ENCODE peak calls at places on chromosome 9, in four cellular contexts. One of them, this sample, is unnamed.

GRCh38 chr9:22142681-22143080 is 133.6 kb upstream of the CDKN2B start:
- DNase-seq in K562: no peak
- DNase-seq in GM12878: no peak
- DNase-seq in SK-N-SH: no peak
- DNase-seq in this sample: no peak

GRCh38 chr9:122056484-122056883 is 36.6 kb downstream of the TTLL11 start:
- DNase-seq in K562: peak
- DNase-seq in GM12878: no peak
- DNase-seq in SK-N-SH: no peak
- DNase-seq in this sample: peak

GRCh38 chr9:129202613-129203555 is 24.8 kb upstream of the IER5L start:
- DNase-seq in K562: peak
- DNase-seq in GM12878: no peak
- DNase-seq in SK-N-SH: peak
- DNase-seq in this sample: peak

GRCh38 chr9:9753266-9753665 is 859.5 kb downstream of the PTPRD start:
- DNase-seq in K562: no peak
- DNase-seq in GM12878: no peak
- DNase-seq in SK-N-SH: no peak
- DNase-seq in this sample: no peak

GRCh38 chr9:128920381-128921058 is at the start of gene PHYHD1:
- DNase-seq in K562: no peak
- DNase-seq in GM12878: no peak
- DNase-seq in SK-N-SH: no peak
- DNase-seq in this sample: no peak

GRCh38 chr9:64773491-64773931 is 511.5 kb downstream of the FOXD4L5 start:
- DNase-seq in K562: peak
- DNase-seq in GM12878: no peak
- DNase-seq in SK-N-SH: peak
- DNase-seq in this sample: no peak

GRCh38 chr9:120914953-120915352 is 11.6 kb downstream of the TRAF1 start:
- DNase-seq in K562: no peak
- DNase-seq in GM12878: no peak
- DNase-seq in SK-N-SH: no peak
- DNase-seq in this sample: no peak

GRCh38 chr9:118992813-118993747 is 376.2 kb downstream of the BRINP1 start:
- DNase-seq in K562: no peak
- DNase-seq in GM12878: no peak
- DNase-seq in SK-N-SH: no peak
- DNase-seq in this sample: no peak

GRCh38 chr9:130680836-130681768 is 12.5 kb upstream of the EXOSC2 start:
- DNase-seq in K562: peak
- DNase-seq in GM12878: no peak
- DNase-seq in SK-N-SH: peak
- DNase-seq in this sample: peak

GRCh38 chr9:103397868-103398600 is 402.9 kb downstream of the CYLC2 start:
- DNase-seq in K562: peak
- DNase-seq in GM12878: no peak
- DNase-seq in SK-N-SH: peak
- DNase-seq in this sample: peak

GRCh38 chr9:124894741-124895170 is 32.8 kb downstream of the ARPC5L start:
- DNase-seq in K562: no peak
- DNase-seq in GM12878: no peak
- DNase-seq in SK-N-SH: no peak
- DNase-seq in this sample: peak

GRCh38 chr9:95067888-95068287 is 249.6 kb downstream of the FANCC start:
- DNase-seq in K562: no peak
- DNase-seq in GM12878: no peak
- DNase-seq in SK-N-SH: no peak
- DNase-seq in this sample: no peak

GRCh38 chr9:97292200-97292599 is 15.3 kb upstream of the CCDC180 start:
- DNase-seq in K562: no peak
- DNase-seq in GM12878: no peak
- DNase-seq in SK-N-SH: no peak
- DNase-seq in this sample: no peak

GRCh38 chr9:91117959-91118651 is 243.6 kb downstream of the AUH start:
- DNase-seq in K562: no peak
- DNase-seq in GM12878: no peak
- DNase-seq in SK-N-SH: no peak
- DNase-seq in this sample: no peak

GRCh38 chr9:116377179-116377790 is 223.7 kb downstream of the PAPPA start:
- DNase-seq in K562: no peak
- DNase-seq in GM12878: no peak
- DNase-seq in SK-N-SH: no peak
- DNase-seq in this sample: no peak

GRCh38 chr9:96020300-96020821 is 144.9 kb downstream of the ERCC6L2 start:
- DNase-seq in K562: no peak
- DNase-seq in GM12878: no peak
- DNase-seq in SK-N-SH: no peak
- DNase-seq in this sample: no peak

GRCh38 chr9:136804509-136805206 is 3.1 kb upstream of the RABL6 start:
- DNase-seq in K562: no peak
- DNase-seq in GM12878: no peak
- DNase-seq in SK-N-SH: no peak
- DNase-seq in this sample: no peak

GRCh38 chr9:24044576-24044975 is 218.5 kb upstream of the ELAVL2 start:
- DNase-seq in K562: no peak
- DNase-seq in GM12878: peak
- DNase-seq in SK-N-SH: no peak
- DNase-seq in this sample: no peak

GRCh38 chr9:104808030-104808614 is 44.2 kb downstream of the NIPSNAP3B start:
- DNase-seq in K562: no peak
- DNase-seq in GM12878: no peak
- DNase-seq in SK-N-SH: peak
- DNase-seq in this sample: no peak

GRCh38 chr9:79664375-79664825 is 92.6 kb downstream of the TLE4 start:
- DNase-seq in K562: no peak
- DNase-seq in GM12878: no peak
- DNase-seq in SK-N-SH: no peak
- DNase-seq in this sample: no peak

GRCh38 chr9:92720209-92720765 is 44.3 kb downstream of the BICD2 start:
- DNase-seq in K562: no peak
- DNase-seq in GM12878: no peak
- DNase-seq in SK-N-SH: no peak
- DNase-seq in this sample: no peak

GRCh38 chr9:92722386-92723298 is 42.0 kb downstream of the BICD2 start:
- DNase-seq in K562: no peak
- DNase-seq in GM12878: no peak
- DNase-seq in SK-N-SH: no peak
- DNase-seq in this sample: no peak

GRCh38 chr9:92723299-92723625 is 41.4 kb downstream of the BICD2 start:
- DNase-seq in K562: no peak
- DNase-seq in GM12878: no peak
- DNase-seq in SK-N-SH: no peak
- DNase-seq in this sample: no peak

GRCh38 chr9:92720807-92721535 is 43.7 kb downstream of the BICD2 start:
- DNase-seq in K562: no peak
- DNase-seq in GM12878: no peak
- DNase-seq in SK-N-SH: no peak
- DNase-seq in this sample: no peak

DNA sequence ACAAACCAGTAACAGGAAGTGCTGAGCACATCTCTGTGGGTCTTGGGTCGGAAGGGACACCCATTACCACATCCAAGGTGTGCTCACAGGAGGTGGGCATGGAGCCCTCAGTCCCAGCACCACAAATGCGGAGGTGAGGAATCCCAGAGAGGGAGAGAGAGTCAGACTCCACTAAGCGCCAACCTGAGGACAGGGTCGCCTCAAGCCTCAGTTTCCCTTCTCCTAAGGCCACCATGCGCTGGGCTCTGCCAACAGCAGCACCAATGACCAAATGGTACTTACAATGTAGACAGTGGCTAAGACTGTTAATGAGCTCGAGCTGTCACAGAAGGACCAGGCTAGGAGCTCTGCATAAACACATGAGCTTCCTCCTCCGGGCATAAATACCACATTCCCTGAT is 43.1 kb downstream of the BICD2 start:
- DNase-seq in K562: no peak
- DNase-seq in GM12878: no peak
- DNase-seq in SK-N-SH: no peak
- DNase-seq in this sample: no peak
- TF ChIP-seq USF2 in K562: no peak
- TF ChIP-seq USF2 in GM12878: no peak
- TF ChIP-seq USF2 in SK-N-SH: no peak
- TF ChIP-seq USF2 in this sample: no peak

DNA sequence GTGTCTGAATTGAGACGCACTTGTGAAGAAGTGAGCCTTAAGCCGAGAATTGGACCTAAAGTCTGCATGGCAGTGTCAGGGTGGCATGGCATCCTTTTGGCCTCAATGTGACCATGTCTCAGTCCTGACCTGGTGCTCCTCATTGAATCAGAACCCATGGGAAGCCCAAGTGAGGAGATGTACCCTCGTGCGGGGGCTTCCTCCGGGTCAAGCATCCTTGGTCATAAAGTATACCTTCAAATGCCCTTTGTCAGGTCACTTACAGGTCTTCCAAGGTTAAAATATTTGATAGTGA is 202.2 kb downstream of the GADD45G start:
- DNase-seq in K562: no peak
- DNase-seq in GM12878: no peak
- DNase-seq in SK-N-SH: no peak
- DNase-seq in this sample: no peak
- TF ChIP-seq ZBTB33 in K562: no peak
- TF ChIP-seq ZBTB33 in GM12878: no peak
- TF ChIP-seq ZBTB33 in SK-N-SH: no peak
- TF ChIP-seq ZBTB33 in this sample: no peak

DNA sequence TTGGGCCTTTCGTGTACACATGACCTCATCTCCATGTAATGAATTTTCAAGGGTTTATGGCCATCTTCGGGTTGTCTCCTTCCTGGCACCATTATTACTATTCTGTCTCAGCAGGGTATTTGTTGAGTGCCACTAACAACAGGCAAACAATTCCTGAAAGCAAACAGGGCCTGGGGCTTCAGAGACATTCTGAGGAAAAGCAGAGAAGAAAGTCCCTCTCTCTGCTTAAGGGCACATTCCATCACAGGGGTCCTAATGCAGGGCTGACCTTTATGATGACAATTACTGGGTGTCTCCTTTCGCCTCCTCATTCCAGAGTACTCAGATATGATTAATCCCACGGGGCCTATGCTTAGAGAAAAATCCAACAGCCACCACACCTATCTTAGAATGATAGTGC is 540.2 kb upstream of the ZNF462 start:
- DNase-seq in K562: no peak
- DNase-seq in GM12878: no peak
- DNase-seq in SK-N-SH: no peak
- DNase-seq in this sample: no peak
- TF ChIP-seq USF2 in K562: no peak
- TF ChIP-seq USF2 in GM12878: no peak
- TF ChIP-seq USF2 in SK-N-SH: no peak
- TF ChIP-seq USF2 in this sample: no peak

DNA sequence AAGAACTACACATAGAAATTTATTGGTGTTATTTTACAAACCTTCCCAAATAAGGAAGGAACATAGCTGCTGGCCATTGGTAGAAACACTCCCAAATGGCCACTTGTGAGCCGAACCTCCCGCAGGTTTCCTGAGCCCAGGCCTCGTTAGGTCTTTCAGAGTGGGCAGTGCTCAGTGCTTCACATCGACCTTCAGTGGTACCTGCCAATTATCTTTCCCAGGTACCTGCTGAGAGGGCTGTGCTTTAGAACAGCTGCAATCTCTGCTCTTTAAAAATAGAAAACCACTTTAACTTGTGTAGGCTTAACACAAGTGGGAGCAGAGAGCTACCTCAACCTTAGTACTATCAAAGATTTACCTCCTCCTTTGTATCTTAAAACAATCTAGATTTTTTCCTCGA is 334.1 kb downstream of the RFX3 start:
- DNase-seq in K562: no peak
- DNase-seq in GM12878: no peak
- DNase-seq in SK-N-SH: no peak
- DNase-seq in this sample: no peak
- TF ChIP-seq ZBTB33 in K562: no peak
- TF ChIP-seq ZBTB33 in GM12878: no peak
- TF ChIP-seq ZBTB33 in SK-N-SH: no peak
- TF ChIP-seq ZBTB33 in this sample: no peak

DNA sequence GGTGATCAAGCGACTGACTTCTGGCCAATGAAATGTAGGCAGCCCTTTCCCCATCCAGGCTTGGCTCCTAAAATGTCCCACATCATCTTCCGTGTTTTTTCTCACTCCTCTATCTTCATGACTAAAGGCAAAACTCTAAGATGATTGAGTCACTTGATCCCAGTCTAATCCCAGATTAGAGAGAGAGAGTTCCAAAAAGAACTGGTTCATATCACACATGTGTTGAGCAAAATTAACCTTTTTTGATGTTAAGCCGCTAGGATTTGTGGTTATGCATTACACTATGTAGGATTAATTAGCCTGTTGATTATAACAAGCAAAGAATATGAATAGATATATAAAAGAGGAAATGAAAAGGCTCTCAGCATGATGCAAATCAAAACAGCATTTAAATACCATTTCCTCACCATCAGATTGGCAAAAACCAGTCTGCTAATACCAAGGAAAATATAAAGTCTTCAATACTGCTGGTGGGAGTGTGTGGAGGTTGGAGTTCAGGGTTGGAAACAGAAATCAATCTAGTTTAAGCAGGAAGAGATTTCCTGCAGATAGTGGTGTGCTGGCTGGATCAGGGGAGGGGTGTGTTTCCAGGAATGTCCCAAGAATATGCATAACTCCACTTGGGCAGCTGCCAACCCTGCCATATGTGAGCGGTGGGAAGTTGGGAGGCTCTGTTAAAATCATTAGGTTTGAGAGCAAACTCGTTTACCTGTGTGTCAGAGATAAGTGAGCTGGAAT is 187.5 kb upstream of the S1PR3 start:
- DNase-seq in K562: peak
- DNase-seq in GM12878: no peak
- DNase-seq in SK-N-SH: peak
- DNase-seq in this sample: no peak
- TF ChIP-seq USF2 in K562: no peak
- TF ChIP-seq USF2 in GM12878: no peak
- TF ChIP-seq USF2 in SK-N-SH: no peak
- TF ChIP-seq USF2 in this sample: no peak

GRCh38 chr9:133375116-133375723 is 640 bp downstream of the SURF4 start:
- DNase-seq in K562: no peak
- DNase-seq in GM12878: no peak
- DNase-seq in SK-N-SH: peak
- DNase-seq in this sample: peak
- TF ChIP-seq ZBTB33 in K562: no peak
- TF ChIP-seq ZBTB33 in GM12878: no peak
- TF ChIP-seq ZBTB33 in SK-N-SH: no peak
- TF ChIP-seq ZBTB33 in this sample: no peak

GRCh38 chr9:134919316-134919715 is 1.6 kb upstream of the FCN1 start:
- DNase-seq in K562: no peak
- DNase-seq in GM12878: no peak
- DNase-seq in SK-N-SH: no peak
- DNase-seq in this sample: no peak
- TF ChIP-seq USF2 in K562: no peak
- TF ChIP-seq USF2 in GM12878: no peak
- TF ChIP-seq USF2 in SK-N-SH: no peak
- TF ChIP-seq USF2 in this sample: no peak

GRCh38 chr9:36788534-36788933 is 215.8 kb downstream of the MELK start:
- DNase-seq in K562: peak
- DNase-seq in GM12878: no peak
- DNase-seq in SK-N-SH: no peak
- DNase-seq in this sample: no peak
- TF ChIP-seq ZBTB33 in K562: no peak
- TF ChIP-seq ZBTB33 in GM12878: no peak
- TF ChIP-seq ZBTB33 in SK-N-SH: no peak
- TF ChIP-seq ZBTB33 in this sample: no peak